ENCODE peak calls at places on chromosome 17, in six cellular contexts. One of them, this sample, is unnamed.

GRCh38 chr17:45305532-45306087 is 11.2 kb downstream of the MAP3K14 start:
- DNase-seq in CD4-positive, alpha-beta T cell: no peak
- DNase-seq in H1: no peak
- DNase-seq in AG10803: peak; percentile 83
- DNase-seq in heart left ventricle: no peak
- DNase-seq in upper lobe of left lung: no peak
- DNase-seq in this sample: no peak

GRCh38 chr17:82215095-82215971 is 2.7 kb upstream of the CCDC57 start:
- DNase-seq in AG10803: peak; percentile 42
- DNase-seq in H1: no peak
- DNase-seq in upper lobe of left lung: peak; percentile 52
- DNase-seq in CD4-positive, alpha-beta T cell: no peak
- DNase-seq in heart left ventricle: no peak
- DNase-seq in this sample: peak; percentile 58

GRCh38 chr17:48294989-48295892 is 134.8 kb downstream of the SKAP1 start:
- DNase-seq in CD4-positive, alpha-beta T cell: no peak
- DNase-seq in H1: no peak
- DNase-seq in AG10803: no peak
- DNase-seq in upper lobe of left lung: no peak
- DNase-seq in heart left ventricle: no peak
- DNase-seq in this sample: peak; percentile 73

GRCh38 chr17:13230350-13230900 is 212.6 kb upstream of the ELAC2 start:
- DNase-seq in upper lobe of left lung: no peak
- DNase-seq in AG10803: no peak
- DNase-seq in heart left ventricle: no peak
- DNase-seq in H1: no peak
- DNase-seq in CD4-positive, alpha-beta T cell: no peak
- DNase-seq in this sample: no peak

GRCh38 chr17:49516190-49516589 is 21.1 kb downstream of the NGFR start:
- DNase-seq in upper lobe of left lung: no peak
- DNase-seq in CD4-positive, alpha-beta T cell: no peak
- DNase-seq in H1: no peak
- DNase-seq in heart left ventricle: no peak
- DNase-seq in AG10803: no peak
- DNase-seq in this sample: no peak

GRCh38 chr17:5485270-5486205 is at the start of gene DERL2:
- DNase-seq in H1: peak; percentile 75
- DNase-seq in upper lobe of left lung: no peak
- DNase-seq in heart left ventricle: no peak
- DNase-seq in CD4-positive, alpha-beta T cell: no peak
- DNase-seq in AG10803: peak; percentile 35
- DNase-seq in this sample: no peak

GRCh38 chr17:5437721-5438317 is 1.1 kb downstream of the C1QBP start:
- DNase-seq in heart left ventricle: no peak
- DNase-seq in upper lobe of left lung: no peak
- DNase-seq in CD4-positive, alpha-beta T cell: no peak
- DNase-seq in AG10803: peak; percentile 29
- DNase-seq in H1: no peak
- DNase-seq in this sample: no peak

GRCh38 chr17:81403040-81403467 is 7.8 kb downstream of the BAHCC1 start:
- DNase-seq in CD4-positive, alpha-beta T cell: no peak
- DNase-seq in heart left ventricle: no peak
- DNase-seq in H1: no peak
- DNase-seq in AG10803: no peak
- DNase-seq in upper lobe of left lung: peak; percentile 53
- DNase-seq in this sample: no peak

GRCh38 chr17:80652751-80653330 is 108.2 kb downstream of the RPTOR start:
- DNase-seq in AG10803: no peak
- DNase-seq in heart left ventricle: no peak
- DNase-seq in CD4-positive, alpha-beta T cell: no peak
- DNase-seq in upper lobe of left lung: no peak
- DNase-seq in H1: no peak
- DNase-seq in this sample: no peak

GRCh38 chr17:81388091-81388611 is 7.1 kb upstream of the BAHCC1 start:
- DNase-seq in heart left ventricle: no peak
- DNase-seq in upper lobe of left lung: peak; percentile 72
- DNase-seq in AG10803: no peak
- DNase-seq in H1: no peak
- DNase-seq in CD4-positive, alpha-beta T cell: no peak
- DNase-seq in this sample: no peak

DNA sequence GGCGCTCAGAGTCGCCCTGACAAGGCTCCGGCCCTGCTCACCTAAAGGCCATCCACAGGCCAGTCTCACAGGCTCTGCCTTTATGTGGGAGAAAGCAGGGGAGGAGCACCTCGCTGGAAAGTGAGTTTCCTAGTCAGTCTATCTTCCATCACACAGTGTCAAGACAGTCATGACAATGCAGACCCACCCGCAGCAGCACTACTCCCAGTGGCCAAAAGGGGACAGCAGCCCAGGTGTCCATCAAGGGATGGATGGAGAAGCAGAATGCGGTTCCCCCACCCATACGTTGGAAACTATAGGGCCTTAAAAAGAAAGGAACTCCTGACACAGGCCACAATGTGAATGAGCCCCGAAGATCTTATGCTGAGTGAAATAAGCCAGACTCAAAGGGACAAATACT is 226.8 kb downstream of the ENGASE start:
- DNase-seq in CD4-positive, alpha-beta T cell: no peak
- DNase-seq in upper lobe of left lung: no peak
- DNase-seq in H1: no peak
- DNase-seq in heart left ventricle: no peak
- DNase-seq in AG10803: no peak
- DNase-seq in this sample: no peak
- TF ChIP-seq CTCF in CD4-positive, alpha-beta T cell: no peak
- TF ChIP-seq CTCF in upper lobe of left lung: no peak
- TF ChIP-seq CTCF in H1: peak; percentile 27
- TF ChIP-seq CTCF in heart left ventricle: no peak
- TF ChIP-seq CTCF in AG10803: no peak
- TF ChIP-seq CTCF in this sample: peak; percentile 3

DNA sequence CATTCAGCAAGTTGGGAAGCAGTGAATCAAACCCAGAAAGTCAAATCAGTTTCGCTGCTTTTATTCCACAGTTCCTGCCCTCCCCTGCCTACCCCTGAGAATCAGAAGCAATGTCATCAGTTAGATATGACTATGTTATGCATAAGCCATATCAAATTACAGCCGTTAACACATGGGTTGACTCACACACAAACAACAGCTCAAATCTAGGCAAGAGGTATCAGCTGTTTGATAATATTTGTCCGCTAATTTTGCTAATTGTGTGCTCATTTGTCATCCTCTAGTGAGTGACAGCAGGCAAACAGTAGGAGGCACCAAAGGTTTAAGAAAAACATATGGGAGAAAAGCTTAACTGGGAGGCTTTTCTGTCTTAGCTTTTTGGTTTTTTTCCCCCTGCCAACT is 327.4 kb upstream of the CCL2 start:
- DNase-seq in H1: no peak
- DNase-seq in AG10803: no peak
- DNase-seq in CD4-positive, alpha-beta T cell: no peak
- DNase-seq in upper lobe of left lung: no peak
- DNase-seq in heart left ventricle: no peak
- DNase-seq in this sample: peak; percentile 20
- TF ChIP-seq CTCF in H1: peak; percentile 43
- TF ChIP-seq CTCF in AG10803: no peak
- TF ChIP-seq CTCF in CD4-positive, alpha-beta T cell: no peak
- TF ChIP-seq CTCF in upper lobe of left lung: no peak
- TF ChIP-seq CTCF in heart left ventricle: peak; percentile 22
- TF ChIP-seq CTCF in this sample: peak; percentile 51

GRCh38 chr17:56305017-56305416 is 151.7 kb downstream of the ANKFN1 start:
- DNase-seq in upper lobe of left lung: no peak
- DNase-seq in CD4-positive, alpha-beta T cell: no peak
- DNase-seq in heart left ventricle: no peak
- DNase-seq in H1: no peak
- DNase-seq in AG10803: no peak
- DNase-seq in this sample: no peak
- TF ChIP-seq CTCF in upper lobe of left lung: no peak
- TF ChIP-seq CTCF in CD4-positive, alpha-beta T cell: no peak
- TF ChIP-seq CTCF in heart left ventricle: no peak
- TF ChIP-seq CTCF in H1: no peak
- TF ChIP-seq CTCF in AG10803: no peak
- TF ChIP-seq CTCF in this sample: no peak

GRCh38 chr17:27354491-27355081 is 60.7 kb downstream of the WSB1 start:
- DNase-seq in H1: no peak
- DNase-seq in heart left ventricle: no peak
- DNase-seq in upper lobe of left lung: no peak
- DNase-seq in CD4-positive, alpha-beta T cell: no peak
- DNase-seq in AG10803: peak; percentile 23
- DNase-seq in this sample: peak; percentile 51

GRCh38 chr17:27353469-27354050 is 59.6 kb downstream of the WSB1 start:
- DNase-seq in upper lobe of left lung: peak; percentile 98
- DNase-seq in CD4-positive, alpha-beta T cell: peak; percentile 71
- DNase-seq in AG10803: peak; percentile 92
- DNase-seq in H1: peak; percentile 90
- DNase-seq in heart left ventricle: peak; percentile 95
- DNase-seq in this sample: peak; percentile 91

GRCh38 chr17:27355419-27355818 is 61.5 kb downstream of the WSB1 start:
- DNase-seq in CD4-positive, alpha-beta T cell: no peak
- DNase-seq in heart left ventricle: no peak
- DNase-seq in AG10803: no peak
- DNase-seq in H1: no peak
- DNase-seq in upper lobe of left lung: no peak
- DNase-seq in this sample: no peak

GRCh38 chr17:27352481-27353460 is 58.9 kb downstream of the WSB1 start:
- DNase-seq in H1: no peak
- DNase-seq in AG10803: no peak
- DNase-seq in upper lobe of left lung: no peak
- DNase-seq in heart left ventricle: no peak
- DNase-seq in CD4-positive, alpha-beta T cell: no peak
- DNase-seq in this sample: no peak

GRCh38 chr17:27354051-27354490 is 60.2 kb downstream of the WSB1 start:
- DNase-seq in heart left ventricle: no peak
- DNase-seq in upper lobe of left lung: peak; percentile 80
- DNase-seq in H1: no peak
- DNase-seq in AG10803: no peak
- DNase-seq in CD4-positive, alpha-beta T cell: no peak
- DNase-seq in this sample: no peak
- TF ChIP-seq CTCF in heart left ventricle: no peak
- TF ChIP-seq CTCF in upper lobe of left lung: no peak
- TF ChIP-seq CTCF in H1: no peak
- TF ChIP-seq CTCF in AG10803: no peak
- TF ChIP-seq CTCF in CD4-positive, alpha-beta T cell: peak; percentile 29
- TF ChIP-seq CTCF in this sample: no peak

GRCh38 chr17:39150104-39150634 is 1.3 kb downstream of the PLXDC1 start:
- DNase-seq in AG10803: no peak
- DNase-seq in H1: no peak
- DNase-seq in CD4-positive, alpha-beta T cell: no peak
- DNase-seq in upper lobe of left lung: no peak
- DNase-seq in heart left ventricle: no peak
- DNase-seq in this sample: no peak
- TF ChIP-seq CTCF in AG10803: no peak
- TF ChIP-seq CTCF in H1: no peak
- TF ChIP-seq CTCF in CD4-positive, alpha-beta T cell: no peak
- TF ChIP-seq CTCF in upper lobe of left lung: no peak
- TF ChIP-seq CTCF in heart left ventricle: no peak
- TF ChIP-seq CTCF in this sample: no peak